ENCODE peak calls at places on chromosomes 4 and X, in ten cellular contexts. One of them, this sample, is unnamed.

GRCh38 chr4:185307136-185307950 is 88.4 kb downstream of the LRP2BP start:
- DNase-seq in neural crest cell: no peak
- DNase-seq in retinal pigment epithelial cell: peak; percentile 45
- DNase-seq in activated CD8-positive, alpha-beta memory T cell treated with anti-CD3 and anti-CD28 coated beads for 48 hours: no peak
- DNase-seq in neuronal stem cell: no peak
- DNase-seq in GM23248: no peak
- DNase-seq in Calu3: peak; percentile 13
- DNase-seq in A549: no peak
- DNase-seq in NCI-H2171: no peak
- DNase-seq in activated CD4-positive, alpha-beta T cell treated with anti-CD3 and anti-CD28 coated beads, Interleukin-2, amount 50 U/mL, for 48 hours: no peak
- DNase-seq in this sample: peak; percentile 45

GRCh38 chrX:103329991-103330390 is at the start of gene TCEAL7:
- DNase-seq in A549: no peak
- DNase-seq in Calu3: no peak
- DNase-seq in neural crest cell: no peak
- DNase-seq in activated CD8-positive, alpha-beta memory T cell treated with anti-CD3 and anti-CD28 coated beads for 48 hours: no peak
- DNase-seq in NCI-H2171: no peak
- DNase-seq in activated CD4-positive, alpha-beta T cell treated with anti-CD3 and anti-CD28 coated beads, Interleukin-2, amount 50 U/mL, for 48 hours: no peak
- DNase-seq in GM23248: peak; percentile 55
- DNase-seq in retinal pigment epithelial cell: peak; percentile 45
- DNase-seq in neuronal stem cell: no peak
- DNase-seq in this sample: no peak

GRCh38 chrX:9272166-9272565 is 192.7 kb upstream of the TBL1X start:
- DNase-seq in A549: no peak
- DNase-seq in activated CD8-positive, alpha-beta memory T cell treated with anti-CD3 and anti-CD28 coated beads for 48 hours: no peak
- DNase-seq in neuronal stem cell: no peak
- DNase-seq in retinal pigment epithelial cell: no peak
- DNase-seq in NCI-H2171: no peak
- DNase-seq in neural crest cell: no peak
- DNase-seq in Calu3: no peak
- DNase-seq in GM23248: peak; percentile 63
- DNase-seq in activated CD4-positive, alpha-beta T cell treated with anti-CD3 and anti-CD28 coated beads, Interleukin-2, amount 50 U/mL, for 48 hours: no peak
- DNase-seq in this sample: no peak

GRCh38 chr4:113758361-113758760 is 3.2 kb downstream of the CAMK2D start:
- DNase-seq in activated CD8-positive, alpha-beta memory T cell treated with anti-CD3 and anti-CD28 coated beads for 48 hours: no peak
- DNase-seq in Calu3: no peak
- DNase-seq in NCI-H2171: no peak
- DNase-seq in neuronal stem cell: no peak
- DNase-seq in GM23248: peak; percentile 77
- DNase-seq in activated CD4-positive, alpha-beta T cell treated with anti-CD3 and anti-CD28 coated beads, Interleukin-2, amount 50 U/mL, for 48 hours: no peak
- DNase-seq in A549: no peak
- DNase-seq in neural crest cell: no peak
- DNase-seq in retinal pigment epithelial cell: no peak
- DNase-seq in this sample: no peak

GRCh38 chr4:1731180-1731579 is 9.9 kb downstream of the TACC3 start:
- DNase-seq in GM23248: no peak
- DNase-seq in A549: no peak
- DNase-seq in Calu3: no peak
- DNase-seq in activated CD8-positive, alpha-beta memory T cell treated with anti-CD3 and anti-CD28 coated beads for 48 hours: no peak
- DNase-seq in NCI-H2171: no peak
- DNase-seq in retinal pigment epithelial cell: peak; percentile 70
- DNase-seq in neural crest cell: no peak
- DNase-seq in neuronal stem cell: no peak
- DNase-seq in activated CD4-positive, alpha-beta T cell treated with anti-CD3 and anti-CD28 coated beads, Interleukin-2, amount 50 U/mL, for 48 hours: no peak
- DNase-seq in this sample: no peak

GRCh38 chr4:109548655-109549054 is 11.4 kb upstream of the MCUB start:
- DNase-seq in NCI-H2171: no peak
- DNase-seq in retinal pigment epithelial cell: peak; percentile 66
- DNase-seq in activated CD4-positive, alpha-beta T cell treated with anti-CD3 and anti-CD28 coated beads, Interleukin-2, amount 50 U/mL, for 48 hours: peak; percentile 56
- DNase-seq in GM23248: peak; percentile 84
- DNase-seq in activated CD8-positive, alpha-beta memory T cell treated with anti-CD3 and anti-CD28 coated beads for 48 hours: no peak
- DNase-seq in Calu3: no peak
- DNase-seq in neural crest cell: no peak
- DNase-seq in A549: no peak
- DNase-seq in neuronal stem cell: no peak
- DNase-seq in this sample: no peak

GRCh38 chr4:126533176-126533575 is 1099.6 kb upstream of the INTU start:
- DNase-seq in activated CD8-positive, alpha-beta memory T cell treated with anti-CD3 and anti-CD28 coated beads for 48 hours: no peak
- DNase-seq in A549: no peak
- DNase-seq in activated CD4-positive, alpha-beta T cell treated with anti-CD3 and anti-CD28 coated beads, Interleukin-2, amount 50 U/mL, for 48 hours: no peak
- DNase-seq in Calu3: no peak
- DNase-seq in neural crest cell: no peak
- DNase-seq in GM23248: peak; percentile 2
- DNase-seq in retinal pigment epithelial cell: peak; percentile 5
- DNase-seq in NCI-H2171: no peak
- DNase-seq in neuronal stem cell: peak; percentile 58
- DNase-seq in this sample: no peak

GRCh38 chr4:108193891-108194672 is 25.4 kb upstream of the LEF1 start:
- DNase-seq in activated CD8-positive, alpha-beta memory T cell treated with anti-CD3 and anti-CD28 coated beads for 48 hours: no peak
- DNase-seq in NCI-H2171: no peak
- DNase-seq in A549: no peak
- DNase-seq in retinal pigment epithelial cell: peak; percentile 54
- DNase-seq in GM23248: no peak
- DNase-seq in neural crest cell: no peak
- DNase-seq in Calu3: no peak
- DNase-seq in activated CD4-positive, alpha-beta T cell treated with anti-CD3 and anti-CD28 coated beads, Interleukin-2, amount 50 U/mL, for 48 hours: no peak
- DNase-seq in neuronal stem cell: no peak
- DNase-seq in this sample: no peak

GRCh38 chrX:18026171-18026570 is 165.1 kb upstream of the RAI2 start:
- DNase-seq in activated CD8-positive, alpha-beta memory T cell treated with anti-CD3 and anti-CD28 coated beads for 48 hours: no peak
- DNase-seq in A549: no peak
- DNase-seq in retinal pigment epithelial cell: no peak
- DNase-seq in Calu3: no peak
- DNase-seq in NCI-H2171: no peak
- DNase-seq in neural crest cell: no peak
- DNase-seq in neuronal stem cell: no peak
- DNase-seq in activated CD4-positive, alpha-beta T cell treated with anti-CD3 and anti-CD28 coated beads, Interleukin-2, amount 50 U/mL, for 48 hours: no peak
- DNase-seq in GM23248: no peak
- DNase-seq in this sample: no peak

GRCh38 chr4:98919996-98920395 is 8.9 kb downstream of the EIF4E start:
- DNase-seq in neuronal stem cell: no peak
- DNase-seq in neural crest cell: no peak
- DNase-seq in A549: no peak
- DNase-seq in NCI-H2171: no peak
- DNase-seq in retinal pigment epithelial cell: no peak
- DNase-seq in activated CD4-positive, alpha-beta T cell treated with anti-CD3 and anti-CD28 coated beads, Interleukin-2, amount 50 U/mL, for 48 hours: no peak
- DNase-seq in GM23248: peak; percentile 58
- DNase-seq in activated CD8-positive, alpha-beta memory T cell treated with anti-CD3 and anti-CD28 coated beads for 48 hours: no peak
- DNase-seq in Calu3: no peak
- DNase-seq in this sample: no peak

GRCh38 chr4:124936427-124936826 is 223.9 kb upstream of the ANKRD50 start:
- DNase-seq in NCI-H2171: no peak
- DNase-seq in GM23248: peak; percentile 57
- DNase-seq in activated CD8-positive, alpha-beta memory T cell treated with anti-CD3 and anti-CD28 coated beads for 48 hours: no peak
- DNase-seq in neuronal stem cell: no peak
- DNase-seq in retinal pigment epithelial cell: no peak
- DNase-seq in A549: no peak
- DNase-seq in Calu3: no peak
- DNase-seq in activated CD4-positive, alpha-beta T cell treated with anti-CD3 and anti-CD28 coated beads, Interleukin-2, amount 50 U/mL, for 48 hours: no peak
- DNase-seq in neural crest cell: no peak
- DNase-seq in this sample: no peak

GRCh38 chr4:101931619-101932018 is 141.1 kb downstream of the BANK1 start:
- DNase-seq in activated CD4-positive, alpha-beta T cell treated with anti-CD3 and anti-CD28 coated beads, Interleukin-2, amount 50 U/mL, for 48 hours: no peak
- DNase-seq in retinal pigment epithelial cell: no peak
- DNase-seq in neuronal stem cell: no peak
- DNase-seq in activated CD8-positive, alpha-beta memory T cell treated with anti-CD3 and anti-CD28 coated beads for 48 hours: no peak
- DNase-seq in GM23248: no peak
- DNase-seq in neural crest cell: no peak
- DNase-seq in A549: no peak
- DNase-seq in NCI-H2171: no peak
- DNase-seq in Calu3: no peak
- DNase-seq in this sample: no peak

GRCh38 chrX:34813618-34814017 is 129.0 kb upstream of the FAM47B start:
- DNase-seq in GM23248: peak; percentile 54
- DNase-seq in Calu3: no peak
- DNase-seq in activated CD4-positive, alpha-beta T cell treated with anti-CD3 and anti-CD28 coated beads, Interleukin-2, amount 50 U/mL, for 48 hours: no peak
- DNase-seq in retinal pigment epithelial cell: no peak
- DNase-seq in activated CD8-positive, alpha-beta memory T cell treated with anti-CD3 and anti-CD28 coated beads for 48 hours: no peak
- DNase-seq in neural crest cell: no peak
- DNase-seq in neuronal stem cell: no peak
- DNase-seq in A549: no peak
- DNase-seq in NCI-H2171: no peak
- DNase-seq in this sample: no peak

GRCh38 chr4:67035986-67036385 is 509.3 kb downstream of the CENPC start:
- DNase-seq in NCI-H2171: no peak
- DNase-seq in neuronal stem cell: no peak
- DNase-seq in neural crest cell: no peak
- DNase-seq in activated CD8-positive, alpha-beta memory T cell treated with anti-CD3 and anti-CD28 coated beads for 48 hours: no peak
- DNase-seq in A549: no peak
- DNase-seq in Calu3: no peak
- DNase-seq in GM23248: no peak
- DNase-seq in activated CD4-positive, alpha-beta T cell treated with anti-CD3 and anti-CD28 coated beads, Interleukin-2, amount 50 U/mL, for 48 hours: no peak
- DNase-seq in retinal pigment epithelial cell: no peak
- DNase-seq in this sample: no peak

GRCh38 chrX:148501121-148502066 is 977 bp downstream of the AFF2 start:
- DNase-seq in NCI-H2171: no peak
- DNase-seq in retinal pigment epithelial cell: no peak
- DNase-seq in activated CD4-positive, alpha-beta T cell treated with anti-CD3 and anti-CD28 coated beads, Interleukin-2, amount 50 U/mL, for 48 hours: peak; percentile 28
- DNase-seq in GM23248: no peak
- DNase-seq in neuronal stem cell: peak; percentile 35
- DNase-seq in Calu3: peak; percentile 6
- DNase-seq in activated CD8-positive, alpha-beta memory T cell treated with anti-CD3 and anti-CD28 coated beads for 48 hours: no peak
- DNase-seq in A549: peak; percentile 0
- DNase-seq in neural crest cell: peak; percentile 9
- DNase-seq in this sample: peak; percentile 60

GRCh38 chr4:160319221-160319867 is 1216.5 kb downstream of the RAPGEF2 start:
- DNase-seq in activated CD8-positive, alpha-beta memory T cell treated with anti-CD3 and anti-CD28 coated beads for 48 hours: no peak
- DNase-seq in retinal pigment epithelial cell: peak; percentile 39
- DNase-seq in Calu3: peak; percentile 27
- DNase-seq in NCI-H2171: no peak
- DNase-seq in A549: peak; percentile 73
- DNase-seq in GM23248: no peak
- DNase-seq in activated CD4-positive, alpha-beta T cell treated with anti-CD3 and anti-CD28 coated beads, Interleukin-2, amount 50 U/mL, for 48 hours: no peak
- DNase-seq in neuronal stem cell: no peak
- DNase-seq in neural crest cell: no peak
- DNase-seq in this sample: no peak

GRCh38 chr4:4327652-4328121 is 37.6 kb downstream of the ZBTB49 start:
- DNase-seq in activated CD4-positive, alpha-beta T cell treated with anti-CD3 and anti-CD28 coated beads, Interleukin-2, amount 50 U/mL, for 48 hours: no peak
- DNase-seq in neuronal stem cell: peak; percentile 14
- DNase-seq in NCI-H2171: no peak
- DNase-seq in activated CD8-positive, alpha-beta memory T cell treated with anti-CD3 and anti-CD28 coated beads for 48 hours: no peak
- DNase-seq in GM23248: peak; percentile 30
- DNase-seq in Calu3: no peak
- DNase-seq in neural crest cell: peak; percentile 50
- DNase-seq in retinal pigment epithelial cell: no peak
- DNase-seq in A549: peak; percentile 10
- DNase-seq in this sample: no peak

GRCh38 chr4:102500371-102501175 is 586 bp upstream of the NFKB1 start:
- DNase-seq in GM23248: peak; percentile 80
- DNase-seq in activated CD8-positive, alpha-beta memory T cell treated with anti-CD3 and anti-CD28 coated beads for 48 hours: no peak
- DNase-seq in retinal pigment epithelial cell: no peak
- DNase-seq in neuronal stem cell: peak; percentile 11
- DNase-seq in NCI-H2171: peak; percentile 5
- DNase-seq in A549: no peak
- DNase-seq in activated CD4-positive, alpha-beta T cell treated with anti-CD3 and anti-CD28 coated beads, Interleukin-2, amount 50 U/mL, for 48 hours: peak; percentile 56
- DNase-seq in neural crest cell: peak; percentile 48
- DNase-seq in Calu3: peak; percentile 32
- DNase-seq in this sample: peak; percentile 35

GRCh38 chr4:39698424-39699009 is 581 bp downstream of the UBE2K start:
- DNase-seq in A549: peak; percentile 31
- DNase-seq in GM23248: peak; percentile 61
- DNase-seq in activated CD8-positive, alpha-beta memory T cell treated with anti-CD3 and anti-CD28 coated beads for 48 hours: peak; percentile 17
- DNase-seq in NCI-H2171: no peak
- DNase-seq in retinal pigment epithelial cell: no peak
- DNase-seq in activated CD4-positive, alpha-beta T cell treated with anti-CD3 and anti-CD28 coated beads, Interleukin-2, amount 50 U/mL, for 48 hours: peak; percentile 59
- DNase-seq in neuronal stem cell: no peak
- DNase-seq in neural crest cell: peak; percentile 52
- DNase-seq in Calu3: peak; percentile 28
- DNase-seq in this sample: no peak

GRCh38 chrX:7019555-7019954 is 128.0 kb upstream of the STS start:
- DNase-seq in A549: no peak
- DNase-seq in activated CD8-positive, alpha-beta memory T cell treated with anti-CD3 and anti-CD28 coated beads for 48 hours: no peak
- DNase-seq in NCI-H2171: no peak
- DNase-seq in neural crest cell: no peak
- DNase-seq in activated CD4-positive, alpha-beta T cell treated with anti-CD3 and anti-CD28 coated beads, Interleukin-2, amount 50 U/mL, for 48 hours: no peak
- DNase-seq in GM23248: peak; percentile 26
- DNase-seq in retinal pigment epithelial cell: no peak
- DNase-seq in Calu3: no peak
- DNase-seq in neuronal stem cell: no peak
- DNase-seq in this sample: no peak

GRCh38 chr4:20487852-20488251 is 212.4 kb upstream of the PACRGL start:
- DNase-seq in NCI-H2171: no peak
- DNase-seq in activated CD4-positive, alpha-beta T cell treated with anti-CD3 and anti-CD28 coated beads, Interleukin-2, amount 50 U/mL, for 48 hours: no peak
- DNase-seq in neural crest cell: no peak
- DNase-seq in retinal pigment epithelial cell: peak; percentile 51
- DNase-seq in A549: no peak
- DNase-seq in Calu3: no peak
- DNase-seq in activated CD8-positive, alpha-beta memory T cell treated with anti-CD3 and anti-CD28 coated beads for 48 hours: no peak
- DNase-seq in GM23248: peak; percentile 64
- DNase-seq in neuronal stem cell: no peak
- DNase-seq in this sample: no peak

This sample was measured in OCI-LY7.